ENCODE peak calls at places on chromosomes 3 and 15, in six cellular contexts. B is GM23338, A is fibroblast of lung, C is HepG2, Z is endothelial cell of umbilical vein, V is IMR-90. N is an unnamed sample.

GRCh38 chr3:13092621-13093339 is 19.6 kb upstream of the IQSEC1 start:
- DNase-seq in V (no peak), C (no peak), Z (no peak), A (no peak), B (no peak), N (no peak)

GRCh38 chr3:70861855-70862254 is 549.4 kb upstream of the MDFIC2 start:
- DNase-seq in V (peak; percentile 91), C (no peak), Z (no peak), B (no peak), A (peak; percentile 93), N (no peak)

GRCh38 chr3:149615731-149616221 is 42.0 kb downstream of the WWTR1 start:
- DNase-seq in Z (peak; percentile 99), A (peak; percentile 28), V (peak; percentile 42), B (no peak), C (peak; percentile 48), N (no peak)

GRCh38 chr3:156321934-156322333 is 201.6 kb downstream of the KCNAB1 start:
- DNase-seq in V (no peak), Z (no peak), C (no peak), B (no peak), A (no peak), N (peak; percentile 57)

GRCh38 chr3:129461461-129462146 is 21.6 kb downstream of the IFT122 start:
- DNase-seq in C (no peak), A (no peak), Z (no peak), V (peak; percentile 64), B (no peak), N (no peak)

GRCh38 chr3:42749753-42750231 is 23.3 kb downstream of the CCDC13 start:
- DNase-seq in B (peak; percentile 82), C (no peak), A (no peak), V (no peak), Z (no peak), N (peak; percentile 54)

GRCh38 chr3:71051893-71052687 is 531.4 kb downstream of the FOXP1 start:
- DNase-seq in Z (peak; percentile 57), B (no peak), V (peak; percentile 40), C (no peak), A (no peak), N (no peak)

GRCh38 chr3:59884409-59884808 is 834.6 kb upstream of the CFAP20DC start:
- DNase-seq in B (no peak), V (no peak), C (no peak), A (no peak), Z (no peak), N (no peak)

GRCh38 chr3:33426068-33426467 is 14.1 kb downstream of the UBP1 start:
- DNase-seq in V (no peak), C (no peak), B (peak; percentile 89), A (no peak), Z (no peak), N (peak; percentile 77)

GRCh38 chr15:70535955-70536338 is 227.4 kb downstream of the UACA start:
- DNase-seq in C (no peak), A (no peak), V (no peak), Z (no peak), B (no peak), N (no peak)

GRCh38 chr3:9916346-9916733 is 558 bp upstream of the IL17RC start:
- DNase-seq in C (no peak), Z (no peak), V (peak; percentile 48), A (peak; percentile 26), B (peak; percentile 24), N (peak; percentile 15)

GRCh38 chr3:109098245-109098644 is 19.7 kb downstream of the MORC1 start:
- DNase-seq in Z (no peak), C (peak; percentile 7), V (no peak), B (peak; percentile 73), A (no peak), N (peak; percentile 51)

GRCh38 chr15:52199271-52199670 is 8.1 kb upstream of the GNB5 start:
- DNase-seq in C (no peak), V (no peak), Z (no peak), B (no peak), A (no peak), N (no peak)

GRCh38 chr3:69290006-69290405 is 95.9 kb downstream of the FRMD4B start:
- DNase-seq in C (no peak), A (peak; percentile 19), Z (peak; percentile 46), B (no peak), V (no peak), N (no peak)

GRCh38 chr15:91302588-91303439 is 202.8 kb downstream of the SV2B start:
- DNase-seq in C (peak; percentile 45), Z (peak; percentile 46), V (peak; percentile 63), A (peak; percentile 52), B (peak; percentile 92), N (peak; percentile 87)

GRCh38 chr3:115698851-115699535 is 75.7 kb downstream of the GAP43 start:
- DNase-seq in V (peak; percentile 33), Z (no peak), A (peak; percentile 64), C (no peak), B (peak; percentile 93), N (peak; percentile 72)

GRCh38 chr3:133440652-133441051 is 40.8 kb downstream of the BFSP2 start:
- DNase-seq in A (peak; percentile 16), B (no peak), C (no peak), V (peak; percentile 76), Z (no peak), N (no peak)

GRCh38 chr3:133444071-133444774 is 44.4 kb downstream of the BFSP2 start:
- DNase-seq in C (peak; percentile 44), A (peak; percentile 41), Z (no peak), V (peak; percentile 24), B (no peak), N (no peak)

GRCh38 chr3:133439563-133439962 is 39.7 kb downstream of the BFSP2 start:
- DNase-seq in A (no peak), B (no peak), C (no peak), Z (no peak), V (no peak), N (no peak)

GRCh38 chr3:133442518-133442917 is 42.7 kb downstream of the BFSP2 start:
- DNase-seq in Z (no peak), C (no peak), A (no peak), B (no peak), V (no peak), N (no peak)

GRCh38 chr3:133441867-133442270 is 42.0 kb downstream of the BFSP2 start:
- DNase-seq in B (no peak), C (no peak), V (no peak), A (no peak), Z (no peak), N (no peak)
- H3K4me3 ChIP-seq in B (no peak overlapping the region), C (peak overlapping the region; percentile 14), V (no peak overlapping the region), A (no peak overlapping the region), Z (no peak overlapping the region), N (no peak overlapping the region)

DNA sequence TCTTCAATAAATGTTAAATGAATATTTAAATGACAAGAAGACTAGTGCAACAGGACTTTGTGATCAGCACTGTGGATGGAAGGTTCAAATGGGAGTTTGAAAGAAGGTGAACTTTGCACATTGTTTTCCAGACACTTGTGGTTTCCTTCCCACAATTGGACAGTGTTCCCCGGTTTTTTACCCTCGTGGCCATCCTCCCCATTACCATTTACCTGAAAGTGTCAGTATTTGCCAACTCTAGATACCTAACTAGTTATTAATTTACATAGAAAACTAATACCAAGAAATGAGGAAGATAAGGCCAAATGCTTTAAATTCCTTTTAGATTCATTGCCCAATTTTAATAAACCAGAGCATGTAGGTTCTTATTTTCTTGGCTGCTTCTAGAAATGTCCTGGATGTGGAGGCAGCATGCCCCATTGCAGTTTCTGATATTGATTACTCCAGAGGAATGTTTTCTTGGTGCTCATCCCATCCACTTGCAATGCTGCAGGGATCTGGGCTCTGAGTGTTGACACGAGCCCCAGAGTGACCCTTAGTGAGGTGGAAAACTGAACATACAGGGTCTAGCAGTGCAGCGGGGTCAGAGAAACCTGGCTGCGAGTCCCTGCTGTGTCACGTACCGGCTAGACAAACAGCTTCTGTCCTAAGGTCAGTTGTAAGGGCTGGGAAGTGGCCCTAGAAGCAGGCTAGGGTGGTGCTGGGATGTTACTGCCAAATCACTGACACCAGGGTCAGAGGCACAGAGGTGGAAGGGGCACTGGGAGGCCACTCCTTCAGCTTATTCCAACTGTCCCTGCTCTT is 23.5 kb downstream of the LSM3 start:
- DNase-seq in A (peak; percentile 58), C (peak; percentile 58), B (no peak), V (no peak), Z (no peak), N (no peak)
- H3K4me2 ChIP-seq in A (no peak overlapping the region), C (peak overlapping the region; percentile 79), B (no peak overlapping the region), V (no peak overlapping the region), Z (no peak overlapping the region), N (no peak overlapping the region)

GRCh38 chr3:168090306-168091085 is 5.2 kb downstream of the GOLIM4 start:
- DNase-seq in V (peak; percentile 73), Z (no peak), C (no peak), B (no peak), A (peak; percentile 27), N (no peak)
- H3K4me3 ChIP-seq in V (no peak overlapping the region), Z (no peak overlapping the region), C (peak overlapping the region; percentile 79), B (no peak overlapping the region), A (no peak overlapping the region), N (no peak overlapping the region)

GRCh38 chr3:187734841-187735240 is 10.4 kb downstream of the BCL6 start:
- DNase-seq in C (no peak), B (no peak), A (peak; percentile 36), V (no peak), Z (no peak), N (no peak)

GRCh38 chr3:187735383-187735782 is 9.9 kb downstream of the BCL6 start:
- DNase-seq in A (no peak), V (no peak), Z (no peak), B (no peak), C (no peak), N (no peak)

GRCh38 chr3:187736418-187736871 is 8.8 kb downstream of the BCL6 start:
- DNase-seq in C (no peak), V (peak; percentile 74), A (peak; percentile 71), B (peak; percentile 36), Z (peak; percentile 17), N (no peak)

GRCh38 chr3:187737401-187738088 is 7.7 kb downstream of the BCL6 start:
- DNase-seq in Z (peak; percentile 79), A (peak; percentile 75), C (no peak), B (peak; percentile 65), V (peak; percentile 65), N (peak; percentile 74)

DNA sequence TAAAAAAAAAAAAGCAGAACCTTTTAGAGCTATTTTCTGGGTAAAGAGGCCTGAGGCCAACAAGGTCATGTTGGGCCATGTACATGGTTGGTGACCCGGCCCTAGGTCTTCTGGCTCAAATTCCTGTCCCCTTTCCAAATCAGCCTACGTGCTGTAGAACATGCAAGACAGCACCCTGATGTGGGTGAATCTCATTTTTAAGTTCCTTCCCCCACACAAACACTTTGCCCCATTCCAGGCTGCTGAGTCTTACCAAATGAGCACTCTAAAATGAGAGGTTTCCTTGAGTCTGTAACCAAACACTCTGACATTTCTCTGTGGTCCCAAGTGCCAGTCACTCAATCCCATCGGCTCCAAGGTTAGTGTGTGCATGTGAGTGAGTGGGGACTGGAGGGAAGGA is 9.4 kb downstream of the BCL6 start:
- DNase-seq in Z (no peak), A (peak; percentile 39), V (no peak), B (no peak), C (no peak), N (no peak)
- H3K4me2 ChIP-seq in Z (no peak overlapping the region), A (peak overlapping the region; percentile 100), V (peak overlapping the region; percentile 20), B (peak overlapping the region; percentile 87), C (no peak overlapping the region), N (no peak overlapping the region)